ENCODE peak calls at places on chromosomes 3 and 15, in six cellular contexts. E, Z, F, R, W and B are unnamed samples.

GRCh38 chr3:62237296-62237948 is 135.9 kb downstream of the FEZF2 start:
- DNase-seq in E (no peak), R (no peak), W (no peak), F (no peak), Z (no peak), B (no peak)

GRCh38 chr3:159828542-159828943 is 160.1 kb upstream of the IL12A start:
- DNase-seq in E (no peak), R (no peak), W (peak), Z (no peak), F (no peak), B (no peak)

GRCh38 chr15:91921188-91921820 is 67.8 kb downstream of the SLCO3A1 start:
- DNase-seq in F (no peak), W (no peak), Z (no peak), R (no peak), E (no peak), B (no peak)

GRCh38 chr3:142976621-142977398 is 13.3 kb upstream of the PAQR9 start:
- DNase-seq in E (peak), Z (peak), W (peak), F (no peak), R (no peak), B (no peak)

GRCh38 chr3:39809181-39809994 is at the start of gene MYRIP:
- DNase-seq in Z (no peak), F (peak), E (no peak), W (peak), R (peak), B (no peak)

GRCh38 chr3:169505577-169506155 is 157.8 kb downstream of the MECOM start:
- DNase-seq in R (no peak), E (no peak), Z (no peak), W (no peak), F (no peak), B (no peak)

GRCh38 chr3:141650783-141651182 is 87.3 kb upstream of the RNF7 start:
- DNase-seq in E (no peak), W (no peak), Z (no peak), F (no peak), R (no peak), B (no peak)

GRCh38 chr3:54120657-54121403 is 1.5 kb upstream of the CACNA2D3 start:
- DNase-seq in R (no peak), E (no peak), Z (no peak), F (no peak), W (no peak), B (no peak)

GRCh38 chr3:5348229-5348628 is 160.7 kb downstream of the EDEM1 start:
- DNase-seq in E (no peak), W (no peak), Z (no peak), R (no peak), F (no peak), B (no peak)

GRCh38 chr3:8996681-8997121 is 33.4 kb upstream of the RAD18 start:
- DNase-seq in R (no peak), E (peak), Z (no peak), F (no peak), W (no peak), B (no peak)

GRCh38 chr3:55362206-55362960 is 124.7 kb downstream of the WNT5A start:
- DNase-seq in Z (no peak), F (no peak), W (no peak), E (no peak), R (no peak), B (no peak)

GRCh38 chr3:120438971-120439370 is 11.8 kb downstream of the FSTL1 start:
- DNase-seq in W (no peak), Z (no peak), R (no peak), F (no peak), E (no peak), B (no peak)

GRCh38 chr3:43455233-43455632 is 166.6 kb downstream of the ANO10 start:
- DNase-seq in W (peak), Z (peak), F (no peak), E (no peak), R (no peak), B (no peak)

GRCh38 chr3:21158801-21159564 is 592.0 kb downstream of the ZNF385D start:
- DNase-seq in Z (no peak), R (no peak), E (no peak), W (no peak), F (no peak), B (no peak)

GRCh38 chr3:134333522-134334181 is 40.6 kb downstream of the AMOTL2 start:
- DNase-seq in R (no peak), W (no peak), F (no peak), E (no peak), Z (no peak), B (no peak)

GRCh38 chr3:93843981-93844380 is 129.7 kb downstream of the PROS1 start:
- DNase-seq in W (no peak), R (no peak), Z (peak), E (no peak), F (no peak), B (no peak)

GRCh38 chr15:99181544-99181943 is 67.8 kb downstream of the TTC23 start:
- DNase-seq in W (no peak), R (peak), F (no peak), E (no peak), Z (no peak), B (no peak)

GRCh38 chr15:38683382-38684242 is 119.0 kb upstream of the RASGRP1 start:
- DNase-seq in E (no peak), R (no peak), W (peak), Z (no peak), F (peak), B (peak)

GRCh38 chr3:81886081-81886480 is 124.6 kb upstream of the GBE1 start:
- DNase-seq in R (no peak), W (no peak), F (no peak), Z (no peak), E (no peak), B (no peak)

GRCh38 chr3:28376424-28376823 is 27.8 kb upstream of the AZI2 start:
- DNase-seq in R (no peak), F (no peak), E (no peak), Z (no peak), W (no peak), B (no peak)

GRCh38 chr3:156750191-156750873 is 75.8 kb upstream of the LEKR1 start:
- DNase-seq in Z (no peak), W (no peak), E (no peak), R (no peak), F (no peak), B (no peak)

GRCh38 chr3:152307829-152308474 is 39.2 kb downstream of the MBNL1 start:
- DNase-seq in R (no peak), W (peak), Z (no peak), F (no peak), E (no peak), B (no peak)

GRCh38 chr3:14532691-14533456 is 7.3 kb downstream of the GRIP2 start:
- DNase-seq in F (no peak), W (no peak), Z (no peak), R (peak), E (peak), B (no peak)

GRCh38 chr15:37289109-37289765 is 188.9 kb upstream of the MEIS2 start:
- DNase-seq in F (no peak), E (no peak), W (no peak), Z (no peak), R (no peak), B (no peak)

GRCh38 chr3:115698851-115699535 is 75.7 kb downstream of the GAP43 start:
- DNase-seq in R (peak), E (no peak), Z (no peak), F (no peak), W (no peak), B (no peak)

GRCh38 chr3:36957862-36958686 is 13.2 kb upstream of the TRANK1 start:
- DNase-seq in R (no peak), W (peak), E (no peak), F (no peak), Z (peak), B (no peak)

GRCh38 chr3:193688845-193689714 is 96.1 kb downstream of the OPA1 start:
- DNase-seq in E (no peak), Z (no peak), R (no peak), W (no peak), F (no peak), B (no peak)

GRCh38 chr3:32438596-32439344 is 47.1 kb downstream of the CMTM7 start:
- DNase-seq in F (peak), W (no peak), Z (no peak), E (peak), R (no peak), B (no peak)

GRCh38 chr3:195823286-195823685 is 11.6 kb upstream of the MUC4 start:
- DNase-seq in Z (no peak), E (no peak), F (no peak), W (no peak), R (no peak), B (no peak)

GRCh38 chr3:153835540-153835939 is 285.6 kb upstream of the ARHGEF26 start:
- DNase-seq in E (no peak), W (no peak), Z (no peak), F (no peak), R (no peak), B (no peak)

GRCh38 chr3:145125307-145125706 is 1035.7 kb downstream of the PLOD2 start:
- DNase-seq in F (no peak), W (no peak), Z (peak), E (no peak), R (no peak), B (no peak)

GRCh38 chr15:30921781-30922371 is 18.2 kb downstream of the FAN1 start:
- DNase-seq in F (no peak), Z (no peak), R (no peak), W (no peak), E (no peak), B (no peak)

GRCh38 chr3:90015688-90016356 is 908.4 kb downstream of the EPHA3 start:
- DNase-seq in R (no peak), Z (no peak), W (no peak), F (no peak), E (no peak), B (no peak)

GRCh38 chr3:161050929-161051328 is 54.2 kb downstream of the B3GALNT1 start:
- DNase-seq in E (no peak), F (no peak), Z (no peak), R (no peak), W (no peak), B (no peak)

GRCh38 chr15:31954364-31954763 is 76.0 kb upstream of the CHRNA7 start:
- DNase-seq in R (no peak), W (no peak), F (no peak), E (no peak), Z (no peak), B (no peak)